ENCODE peak calls at places on chromosomes 2 and 18, in ten cellular contexts. B is Peyer's patch, K is transverse colon, D is tibial nerve, Z is gastrocnemius medialis, I is ovary, A is body of pancreas, O is prostate gland, H is esophagus squamous epithelium, V is upper lobe of left lung. L is an unnamed sample.

GRCh38 chr2:240872317-240873097 is 3.9 kb downstream of the AGXT start:
- DNase-seq in D (no peak), K (no peak), V (peak), Z (no peak), B (peak), I (no peak), A (no peak), O (no peak), H (no peak), L (no peak)

GRCh38 chr2:232898592-232899541 is 28.8 kb downstream of the SNORC start:
- DNase-seq in B (no peak), I (no peak), Z (no peak), H (no peak), D (no peak), A (no peak), K (no peak), O (no peak), V (no peak), L (peak)

GRCh38 chr2:45067859-45068642 is 58.8 kb upstream of the SIX2 start:
- DNase-seq in D (no peak), I (no peak), B (no peak), V (no peak), A (no peak), Z (peak), O (no peak), H (no peak), K (no peak), L (no peak)

GRCh38 chr18:48787523-48788151 is 163.1 kb downstream of the SMAD7 start:
- DNase-seq in I (no peak), V (no peak), B (peak), A (peak), O (no peak), H (no peak), D (no peak), Z (no peak), K (no peak), L (peak)

GRCh38 chr2:238510911-238511613 is 84.3 kb downstream of the ASB1 start:
- DNase-seq in K (no peak), I (no peak), B (peak), V (peak), H (no peak), O (no peak), Z (no peak), D (no peak), A (no peak), L (no peak)

GRCh38 chr18:78927156-78927555 is 52.5 kb upstream of the SALL3 start:
- DNase-seq in D (no peak), H (no peak), Z (no peak), K (no peak), V (no peak), A (no peak), I (no peak), B (no peak), O (no peak), L (peak)

GRCh38 chr18:35110554-35111058 is 69.4 kb downstream of the MAPRE2 start:
- DNase-seq in Z (no peak), K (no peak), B (no peak), D (no peak), H (no peak), A (no peak), V (no peak), O (no peak), I (no peak), L (no peak)

GRCh38 chr18:3660719-3661118 is 210.7 kb downstream of the TGIF1 start:
- DNase-seq in H (no peak), I (no peak), D (no peak), B (no peak), Z (no peak), V (no peak), A (no peak), O (no peak), K (no peak), L (no peak)

GRCh38 chr18:50429207-50429948 is 54.5 kb downstream of the SKA1 start:
- DNase-seq in V (no peak), Z (no peak), K (no peak), I (no peak), B (no peak), O (peak), A (peak), H (no peak), D (no peak), L (no peak)

GRCh38 chr2:190450363-190450762 is 42.2 kb downstream of the MFSD6 start:
- DNase-seq in K (no peak), D (no peak), I (no peak), A (no peak), H (no peak), O (no peak), V (no peak), B (no peak), Z (no peak), L (no peak)

GRCh38 chr2:176176233-176176632 is 12.2 kb upstream of the HOXD1 start:
- DNase-seq in D (no peak), B (no peak), V (no peak), I (no peak), K (no peak), Z (no peak), O (no peak), A (no peak), H (no peak), L (no peak)

GRCh38 chr2:118255301-118255700 is 167.0 kb downstream of the INSIG2 start:
- DNase-seq in I (no peak), B (no peak), V (no peak), H (no peak), D (no peak), A (no peak), K (no peak), O (no peak), Z (no peak), L (no peak)

GRCh38 chr18:56475250-56475649 is 163.1 kb downstream of the TXNL1 start:
- DNase-seq in D (no peak), V (no peak), Z (no peak), K (no peak), I (no peak), H (no peak), B (no peak), O (no peak), A (no peak), L (no peak)

GRCh38 chr2:13066673-13067072 is 349.9 kb downstream of the TRIB2 start:
- DNase-seq in V (no peak), A (no peak), B (no peak), O (no peak), I (no peak), H (no peak), K (no peak), Z (no peak), D (no peak), L (no peak)

GRCh38 chr2:235638541-235639192 is 144.8 kb downstream of the AGAP1 start:
- DNase-seq in D (no peak), A (no peak), H (no peak), I (no peak), B (no peak), O (no peak), Z (no peak), K (no peak), V (no peak), L (no peak)

DNA sequence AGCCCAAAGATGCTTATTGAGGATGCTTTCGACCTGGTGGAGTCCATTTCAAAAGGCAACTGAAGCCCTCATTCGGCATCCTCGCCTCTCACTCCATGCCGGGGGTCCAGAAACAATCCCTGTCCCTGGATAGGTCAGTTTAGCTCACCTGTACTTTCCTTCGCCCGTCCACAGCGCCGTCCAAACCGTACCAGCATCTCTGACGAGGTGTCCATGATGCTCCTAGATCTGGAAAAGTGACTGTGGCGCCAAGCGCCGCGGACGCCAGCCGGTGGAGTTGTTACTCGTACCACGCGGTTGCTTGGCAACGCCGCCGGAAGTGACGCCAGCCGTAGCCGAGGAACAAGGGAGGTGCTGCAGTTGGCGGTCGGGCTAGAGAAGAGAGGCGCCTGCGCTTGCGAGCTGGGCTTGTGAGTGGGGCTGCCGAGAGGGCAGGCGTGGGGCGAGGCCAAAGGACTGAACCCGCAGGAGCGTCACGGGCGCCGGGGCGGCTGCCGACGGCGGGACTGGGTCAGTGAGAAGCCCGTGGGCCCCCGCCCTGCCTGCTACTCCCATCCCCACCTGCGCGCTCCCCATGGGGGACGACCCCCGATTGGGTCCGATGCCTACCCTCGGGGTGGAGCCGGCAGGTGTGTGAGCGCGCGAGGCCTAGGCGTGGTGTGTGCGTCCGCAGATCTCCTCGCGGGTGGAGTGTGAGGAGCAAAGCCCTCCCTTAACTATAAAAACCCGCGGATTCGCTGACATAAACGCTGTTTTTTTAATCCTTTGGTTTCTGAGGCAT is at the start of the genes CFAP210 and PHOSPHO2:
- DNase-seq in K (peak), D (peak), A (peak), H (peak), O (peak), V (peak), Z (peak), B (peak), I (peak), L (peak)
- TF ChIP-seq POLR2A in K (peak), D (peak), A (peak), H (no peak), O (peak), V (peak), Z (peak), B (peak), I (peak), L (no peak)

DNA sequence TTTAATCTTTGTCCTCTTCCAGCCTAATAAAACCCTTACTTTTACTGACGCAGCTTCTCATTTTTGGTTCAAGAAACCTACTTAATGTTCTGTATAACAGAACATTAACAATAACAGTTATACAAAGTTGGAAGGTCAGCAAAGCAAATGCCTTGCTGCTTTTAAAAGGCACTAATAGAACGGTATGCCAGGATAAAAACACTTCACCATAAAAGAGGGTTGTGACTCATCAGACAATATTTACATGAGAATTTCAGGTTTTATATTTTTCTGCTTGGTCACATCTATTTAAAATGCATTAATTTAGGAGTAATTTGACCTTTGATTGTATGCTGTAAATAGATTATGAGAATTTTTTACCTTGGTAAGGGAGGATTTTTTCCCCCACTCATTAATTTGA is 3.0 kb downstream of the KLHL41 start:
- DNase-seq in V (no peak), B (no peak), K (no peak), A (no peak), D (no peak), I (no peak), O (no peak), H (no peak), Z (no peak), L (no peak)
- H3K4me3 ChIP-seq in V (no peak), B (no peak), K (no peak), A (no peak), D (no peak), I (no peak), O (no peak), H (no peak), Z (peak), L (no peak)

DNA sequence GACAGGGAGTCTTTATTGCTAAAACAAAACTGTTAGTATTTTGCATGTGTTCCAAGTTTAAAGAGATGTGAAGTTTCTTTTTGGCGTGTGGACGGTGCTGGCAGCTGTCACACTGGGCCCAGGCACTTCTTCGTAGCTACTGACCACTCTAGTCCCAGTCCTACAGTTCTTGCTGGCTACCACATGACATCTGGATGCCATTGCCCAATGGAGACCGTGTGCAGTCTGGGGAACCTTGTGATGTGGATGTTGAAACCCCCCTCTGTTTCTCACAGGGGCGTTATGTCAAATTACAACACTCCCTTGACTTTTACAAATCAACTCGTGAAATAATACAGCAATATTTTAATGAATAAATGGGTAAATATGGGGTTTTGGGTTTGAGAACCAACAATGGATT is 1.1 kb downstream of the GPD2 start:
- DNase-seq in D (peak), O (no peak), Z (peak), K (peak), H (no peak), V (no peak), I (no peak), A (peak), B (no peak), L (peak)
- TF ChIP-seq POLR2A in D (no peak), O (peak), Z (peak), K (no peak), H (no peak), V (peak), I (no peak), A (no peak), B (no peak), L (no peak)

GRCh38 chr2:227813562-227814353 is at the start of gene CCL20:
- DNase-seq in I (no peak), K (peak), V (no peak), Z (no peak), B (no peak), A (no peak), H (no peak), O (no peak), D (no peak), L (no peak)

GRCh38 chr2:227816507-227817274 is 3.0 kb downstream of the CCL20 start:
- DNase-seq in K (no peak), D (no peak), H (no peak), B (no peak), I (no peak), V (no peak), Z (no peak), O (no peak), A (no peak), L (no peak)

GRCh38 chr2:227813229-227813561 is 447 bp upstream of the CCL20 start:
- DNase-seq in O (no peak), V (no peak), K (no peak), B (no peak), I (no peak), A (no peak), Z (no peak), D (no peak), H (no peak), L (no peak)

GRCh38 chr2:227817336-227817735 is 3.7 kb downstream of the CCL20 start:
- DNase-seq in V (no peak), H (no peak), K (no peak), Z (no peak), I (no peak), B (no peak), D (no peak), O (no peak), A (no peak), L (no peak)

DNA sequence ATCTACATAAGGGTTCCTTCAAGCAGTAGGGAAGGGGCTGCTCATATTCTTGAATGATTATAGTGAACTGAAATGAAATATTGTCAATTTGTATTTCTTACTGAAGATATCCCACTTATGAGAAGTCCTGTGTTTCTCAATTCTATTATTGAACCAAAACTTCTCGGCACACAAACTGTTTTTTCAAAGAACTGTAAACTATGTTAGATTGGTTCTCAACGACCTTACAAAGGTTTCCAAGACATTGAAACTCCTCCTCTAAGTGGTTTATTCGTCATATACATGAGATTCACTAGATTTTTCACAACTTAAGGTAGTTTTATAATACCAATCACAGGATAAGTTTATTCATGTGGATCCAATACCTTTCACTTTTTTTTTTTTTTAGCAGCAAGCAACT is 1.4 kb downstream of the CCL20 start:
- DNase-seq in B (no peak), A (no peak), V (no peak), K (no peak), D (no peak), Z (no peak), H (no peak), I (no peak), O (no peak), L (no peak)
- H3K4me3 ChIP-seq in B (no peak), A (no peak), V (no peak), K (no peak), D (no peak), Z (no peak), H (no peak), I (no peak), O (no peak), L (no peak)